ENCODE peak calls at places on chromosomes 1 and 21, in four cellular contexts. U is activated CD8-positive, alpha-beta memory T cell treated with anti-CD3 and anti-CD28 coated beads, Interleukin-2, amount 50 U/mL, for 4 hours; M is ureter; Q is CD14-positive monocyte. F is an unnamed sample.

GRCh38 chr1:56719171-56719570 is 74.1 kb downstream of the PRKAA2 start:
- DNase-seq in U (no peak), M (no peak), Q (no peak), F (no peak)

GRCh38 chr1:220990417-220991337 is 111.4 kb downstream of the HLX start:
- DNase-seq in U (no peak), M (no peak), Q (no peak), F (no peak)

GRCh38 chr1:32307313-32307712 is 15.4 kb downstream of the HDAC1 start:
- DNase-seq in U (no peak), M (no peak), Q (no peak), F (no peak)

GRCh38 chr1:157542676-157543075 is 9.6 kb downstream of the FCRL5 start:
- DNase-seq in U (no peak), M (peak; percentile 51), Q (no peak), F (no peak)

GRCh38 chr1:159318784-159319551 is 16.8 kb downstream of the FCER1A start:
- DNase-seq in U (no peak), M (no peak), Q (no peak), F (no peak)

GRCh38 chr1:201842472-201843020 is 13.6 kb downstream of the IPO9 start:
- DNase-seq in U (no peak), M (no peak), Q (no peak), F (no peak)

GRCh38 chr1:74964508-74964907 is 169.7 kb upstream of the LHX8 start:
- DNase-seq in U (no peak), M (no peak), Q (no peak), F (no peak)

GRCh38 chr1:33456302-33456886 is 16.1 kb upstream of the ZSCAN20 start:
- DNase-seq in U (no peak), M (no peak), Q (no peak), F (no peak)

GRCh38 chr1:16085521-16085920 is 12.1 kb upstream of the FAM131C start:
- DNase-seq in U (no peak), M (no peak), Q (no peak), F (peak; percentile 48)

GRCh38 chr21:17729455-17729854 is 89.7 kb downstream of the C21orf91 start:
- DNase-seq in U (no peak), M (no peak), Q (no peak), F (no peak)

GRCh38 chr1:7580923-7581753 is 190.0 kb upstream of the VAMP3 start:
- DNase-seq in U (no peak), M (no peak), Q (no peak), F (no peak)

GRCh38 chr1:117368116-117369108 is 1.2 kb downstream of the MAN1A2 start:
- DNase-seq in U (no peak), M (no peak), Q (no peak), F (no peak)

GRCh38 chr1:27891196-27891889 is 19.0 kb downstream of the THEMIS2 start:
- DNase-seq in U (no peak), M (no peak), Q (peak; percentile 85), F (no peak)

GRCh38 chr1:20685099-20685662 is 24.0 kb upstream of the DDOST start:
- DNase-seq in U (no peak), M (no peak), Q (no peak), F (no peak)

GRCh38 chr21:45069711-45070110 is 4.7 kb upstream of the ADARB1 start:
- DNase-seq in U (no peak), M (no peak), Q (no peak), F (no peak)

GRCh38 chr1:72649211-72649888 is 367.0 kb upstream of the NEGR1 start:
- DNase-seq in U (no peak), M (no peak), Q (no peak), F (no peak)

GRCh38 chr1:28156821-28157220 is 19.7 kb downstream of the PTAFR start:
- DNase-seq in U (no peak), M (no peak), Q (peak; percentile 80), F (no peak)

GRCh38 chr1:188689542-188689941 is 1788.1 kb downstream of the BRINP3 start:
- DNase-seq in U (no peak), M (no peak), Q (no peak), F (no peak)

GRCh38 chr1:24339996-24340395 is 20.8 kb downstream of the GRHL3 start:
- DNase-seq in U (no peak), M (no peak), Q (no peak), F (no peak)

GRCh38 chr21:45559216-45560105 is 17.2 kb upstream of the SLC19A1 start:
- DNase-seq in U (no peak), M (peak; percentile 37), Q (no peak), F (peak; percentile 40)

GRCh38 chr1:21490774-21491482 is 18.3 kb upstream of the ALPL start:
- DNase-seq in U (no peak), M (no peak), Q (no peak), F (peak; percentile 91)

GRCh38 chr21:21463456-21463855 is 465.2 kb downstream of the NCAM2 start:
- DNase-seq in U (no peak), M (no peak), Q (no peak), F (no peak)

GRCh38 chr1:17922833-17923232 is 167.7 kb downstream of the ACTL8 start:
- DNase-seq in U (no peak), M (no peak), Q (no peak), F (peak; percentile 60)

GRCh38 chr1:203858055-203858454 is 3.3 kb upstream of the SNRPE start:
- DNase-seq in U (no peak), M (no peak), Q (no peak), F (no peak)

GRCh38 chr1:193144361-193144938 is 22.6 kb downstream of the CDC73 start:
- DNase-seq in U (no peak), M (no peak), Q (no peak), F (no peak)

GRCh38 chr1:220431840-220432239 is 96.1 kb upstream of the MARK1 start:
- DNase-seq in U (no peak), M (peak; percentile 59), Q (no peak), F (no peak)

GRCh38 chr21:45316871-45317400 is 29.2 kb upstream of the POFUT2 start:
- DNase-seq in U (peak; percentile 13), M (no peak), Q (no peak), F (peak; percentile 41)

GRCh38 chr1:203692565-203693470 is 66.2 kb downstream of the ATP2B4 start:
- DNase-seq in U (no peak), M (peak; percentile 78), Q (no peak), F (peak; percentile 73)

GRCh38 chr1:243851129-243851756 is 1.2 kb upstream of the AKT3 start:
- DNase-seq in U (no peak), M (no peak), Q (no peak), F (no peak)

GRCh38 chr1:3564921-3565831 is 46.1 kb downstream of the MEGF6 start:
- DNase-seq in U (peak; percentile 53), M (no peak), Q (no peak), F (no peak)

GRCh38 chr1:9753121-9753531 is 70.6 kb downstream of the CLSTN1 start:
- DNase-seq in U (no peak), M (no peak), Q (no peak), F (no peak)

F was measured in islet precursor cell.